ENCODE peak calls at places on chromosomes 16 and 17, in six cellular contexts. C is Peyer's patch, F is transverse colon, I is stomach, L is right lobe of liver, X is HCT116. J is an unnamed sample.

GRCh38 chr16:69329369-69330285 is 761 bp downstream of the PDF start:
- DNase-seq in I (no peak), L (peak), F (peak), X (no peak), C (no peak), J (no peak)

GRCh38 chr16:15907863-15908478 is 19.6 kb upstream of the CEP20 start:
- DNase-seq in F (peak), L (no peak), I (peak), C (no peak), X (peak), J (no peak)

GRCh38 chr16:51550785-51551184 is 399.7 kb upstream of the SALL1 start:
- DNase-seq in C (no peak), X (no peak), I (no peak), F (no peak), L (no peak), J (no peak)

GRCh38 chr17:78583091-78583490 is 5.9 kb upstream of the DNAH17 start:
- DNase-seq in F (no peak), L (no peak), I (no peak), C (no peak), X (peak), J (no peak)

GRCh38 chr17:51217946-51218345 is 41.9 kb downstream of the MBTD1 start:
- DNase-seq in L (no peak), F (no peak), X (no peak), I (no peak), C (no peak), J (no peak)

GRCh38 chr16:13896543-13897182 is 23.3 kb upstream of the ERCC4 start:
- DNase-seq in F (no peak), I (no peak), L (no peak), X (peak), C (no peak), J (no peak)

GRCh38 chr16:50467943-50468748 is 80.0 kb upstream of the NKD1 start:
- DNase-seq in C (no peak), I (peak), L (peak), X (no peak), F (peak), J (no peak)

GRCh38 chr16:31461921-31462804 is 2.9 kb downstream of the ARMC5 start:
- DNase-seq in X (no peak), F (no peak), I (no peak), L (peak), C (peak), J (no peak)

GRCh38 chr16:15041260-15042011 is 14.4 kb downstream of the NTAN1 start:
- DNase-seq in I (peak), F (peak), L (peak), X (no peak), C (peak), J (peak)

GRCh38 chr17:36532435-36532975 is 2.2 kb downstream of the MYO19 start:
- DNase-seq in X (no peak), F (no peak), L (no peak), I (no peak), C (no peak), J (no peak)

GRCh38 chr16:49620158-49620867 is 235.6 kb downstream of the ZNF423 start:
- DNase-seq in F (peak), I (peak), X (peak), L (peak), C (no peak), J (peak)

GRCh38 chr16:5461574-5461973 is 364.0 kb upstream of the EEF2KMT start:
- DNase-seq in C (no peak), F (no peak), X (no peak), I (no peak), L (no peak), J (no peak)

GRCh38 chr16:8675183-8676159 is 1.1 kb downstream of the ABAT start:
- DNase-seq in L (peak), C (no peak), F (no peak), I (no peak), X (no peak), J (no peak)

GRCh38 chr17:77117415-77117814 is 23.4 kb upstream of the SEC14L1 start:
- DNase-seq in L (no peak), F (no peak), I (no peak), C (no peak), X (no peak), J (no peak)

GRCh38 chr16:28975158-28975603 is 603 bp downstream of the SPNS1 start:
- DNase-seq in I (no peak), X (no peak), C (no peak), L (no peak), F (no peak), J (no peak)

GRCh38 chr16:30903596-30903995 is 7.2 kb downstream of the CTF1 start:
- DNase-seq in C (no peak), I (no peak), X (no peak), L (no peak), F (no peak), J (no peak)

GRCh38 chr16:88534731-88535141 is 35.5 kb upstream of the ZC3H18 start:
- DNase-seq in X (peak), C (no peak), F (peak), I (no peak), L (no peak), J (no peak)

GRCh38 chr17:38601539-38602351 is 4.0 kb downstream of the SRCIN1 start:
- DNase-seq in I (no peak), X (no peak), L (no peak), C (peak), F (peak), J (no peak)
- H3K4me3 ChIP-seq in I (no peak), X (no peak), L (no peak), C (no peak), F (peak), J (no peak)

GRCh38 chr16:85612191-85612800 is 826 bp upstream of the GSE1 start:
- DNase-seq in X (peak), F (peak), L (peak), I (peak), C (peak), J (peak)
- TF ChIP-seq POLR2A in X (peak), F (no peak), L (no peak), I (no peak), C (no peak), J (no peak)

DNA sequence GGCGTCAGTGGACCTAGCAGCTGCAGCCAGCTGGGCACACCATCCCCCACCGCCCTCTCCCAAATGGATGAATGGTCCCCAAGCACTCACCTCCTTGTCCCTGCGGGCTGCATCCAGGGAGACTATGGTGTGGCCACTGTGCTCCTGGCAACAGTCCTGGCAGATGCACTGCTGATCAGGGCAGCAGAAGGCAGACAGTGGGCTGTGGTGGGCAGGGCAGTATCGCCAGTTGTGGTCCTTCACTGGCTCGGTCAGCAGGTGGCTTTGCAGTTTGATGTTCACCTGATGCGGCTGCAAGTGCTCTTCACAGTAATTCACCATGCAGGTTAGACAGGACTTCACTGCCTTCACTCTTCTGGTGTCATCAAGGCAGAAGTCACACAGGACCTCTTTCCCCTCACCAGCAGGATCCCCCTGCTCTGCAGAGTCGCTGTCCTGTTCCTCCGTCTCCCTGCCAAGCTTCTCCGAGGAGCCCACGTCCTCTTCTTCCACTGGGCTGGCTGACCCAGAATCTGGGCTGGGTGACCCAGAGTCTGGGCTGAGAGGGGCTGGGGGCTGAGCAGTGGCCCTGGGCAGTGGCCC is 31.6 kb upstream of the FBXW10B start:
- DNase-seq in I (no peak), F (peak), L (no peak), X (no peak), C (no peak), J (no peak)
- H3K27ac ChIP-seq in I (peak), F (peak), L (no peak), X (peak), C (peak), J (peak)

DNA sequence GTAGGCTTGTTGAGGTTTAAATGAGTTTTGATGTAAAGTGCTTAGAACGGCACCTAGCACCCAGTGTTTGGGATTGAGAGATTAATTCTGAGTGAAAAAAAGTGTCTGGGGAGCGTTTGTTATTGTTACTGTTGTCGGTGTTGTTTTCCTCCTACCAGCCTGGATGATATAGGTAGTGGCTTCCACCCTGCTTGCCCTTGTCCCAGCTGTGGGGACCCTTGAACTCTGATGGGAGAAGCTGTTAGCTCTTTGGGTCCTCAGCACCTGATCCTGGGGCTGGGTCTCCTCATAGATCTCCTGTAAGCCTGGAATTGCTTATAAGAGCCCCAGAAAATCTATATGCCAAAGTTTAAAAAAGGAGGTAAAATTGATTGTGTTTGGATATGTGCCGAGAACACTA is 4.9 kb downstream of the FMNL1 start:
- DNase-seq in X (no peak), C (no peak), F (no peak), I (no peak), L (no peak), J (no peak)
- H3K4me3 ChIP-seq in X (no peak), C (peak), F (peak), I (peak), L (peak), J (peak)

DNA sequence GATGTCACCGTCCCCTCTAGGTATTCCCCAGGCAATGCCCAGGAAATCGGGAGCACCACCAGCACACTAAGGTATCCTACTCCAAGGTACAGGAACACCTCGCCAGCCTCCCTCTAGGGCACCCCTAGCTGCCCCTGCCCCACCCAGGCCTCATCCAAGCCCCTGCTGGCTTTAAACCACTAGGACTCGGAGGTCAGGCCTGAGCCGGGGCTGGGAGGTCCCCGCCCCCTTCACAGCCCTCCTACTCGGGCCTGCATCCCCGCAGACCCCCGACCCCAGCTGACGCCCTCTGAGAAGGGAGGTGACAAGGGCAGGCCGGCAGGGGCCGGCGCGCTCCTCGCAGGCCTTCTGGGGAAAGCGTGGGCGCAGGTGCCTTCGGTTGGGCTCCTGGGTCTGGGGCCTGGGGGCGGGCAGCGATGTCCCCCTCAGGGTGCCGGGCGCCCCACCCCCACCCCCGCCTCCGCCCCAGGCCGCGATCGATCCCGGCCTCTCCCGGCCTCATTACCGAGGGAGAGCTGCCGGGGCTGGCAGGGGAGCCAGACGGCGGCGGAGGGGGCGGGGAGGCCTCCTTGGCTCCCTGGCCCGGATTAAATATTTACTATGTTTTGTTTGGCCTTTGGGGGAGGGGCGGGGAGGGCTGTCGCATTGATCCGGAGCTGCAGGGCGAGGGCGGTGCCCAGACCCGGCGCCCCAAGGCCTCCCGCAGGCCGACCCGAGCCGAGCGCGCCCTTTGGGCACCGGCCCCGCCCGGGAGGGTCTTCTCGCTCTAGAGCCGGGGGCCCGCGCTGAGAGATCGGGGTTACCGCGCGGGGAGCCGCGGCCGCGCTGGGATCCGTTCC is 27.3 kb downstream of the RTN4RL1 start:
- DNase-seq in C (peak), X (no peak), L (peak), I (peak), F (peak), J (no peak)
- TF ChIP-seq POLR2A in C (no peak), X (no peak), L (peak), I (no peak), F (no peak), J (no peak)